ENCODE peak calls at places on chromosomes 6 and 20, in ten cellular contexts. Z is HepG2, H is stomach, C is A549, B is sigmoid colon, J is transverse colon, U is ovary, D is K562, K is H1, L is tibial nerve. I is an unnamed sample.

GRCh38 chr6:105982761-105983600 is 103.2 kb upstream of the PRDM1 start:
- DNase-seq in Z (no peak), H (no peak), C (no peak), B (no peak), J (no peak), U (no peak), D (no peak), K (no peak), L (no peak), I (no peak)

GRCh38 chr20:51486197-51487005 is 56.1 kb downstream of the NFATC2 start:
- DNase-seq in Z (no peak), H (no peak), C (no peak), B (no peak), J (no peak), U (no peak), D (no peak), K (no peak), L (no peak), I (no peak)

GRCh38 chr6:130218136-130218535 is 4.6 kb downstream of the SAMD3 start:
- DNase-seq in Z (no peak), H (no peak), C (no peak), B (no peak), J (no peak), U (no peak), D (no peak), K (no peak), L (no peak), I (no peak)

GRCh38 chr6:6915813-6916547 is 191.8 kb upstream of the RREB1 start:
- DNase-seq in Z (no peak), H (no peak), C (no peak), B (peak), J (peak), U (peak), D (no peak), K (no peak), L (peak), I (peak)

GRCh38 chr6:2791124-2792050 is 26.2 kb downstream of the WRNIP1 start:
- DNase-seq in Z (peak), H (peak), C (peak), B (peak), J (peak), U (peak), D (peak), K (no peak), L (peak), I (peak)

GRCh38 chr20:63564036-63564810 is 9.8 kb downstream of the HELZ2 start:
- DNase-seq in Z (no peak), H (no peak), C (no peak), B (no peak), J (no peak), U (no peak), D (no peak), K (no peak), L (no peak), I (peak)

GRCh38 chr6:53313784-53314382 is 34.9 kb downstream of the ELOVL5 start:
- DNase-seq in Z (no peak), H (no peak), C (no peak), B (no peak), J (no peak), U (no peak), D (peak), K (no peak), L (no peak), I (no peak)

GRCh38 chr6:13194852-13195251 is 133.5 kb downstream of the TBC1D7 start:
- DNase-seq in Z (peak), H (peak), C (peak), B (no peak), J (peak), U (no peak), D (peak), K (no peak), L (peak), I (peak)

GRCh38 chr20:10419550-10420133 is 14.4 kb downstream of the MKKS start:
- DNase-seq in Z (no peak), H (no peak), C (peak), B (no peak), J (no peak), U (no peak), D (no peak), K (no peak), L (no peak), I (no peak)

GRCh38 chr6:137268911-137269310 is 49.7 kb upstream of the IFNGR1 start:
- DNase-seq in Z (no peak), H (no peak), C (no peak), B (no peak), J (no peak), U (no peak), D (no peak), K (no peak), L (no peak), I (no peak)

GRCh38 chr6:137269347-137269746 is 50.2 kb upstream of the IFNGR1 start:
- DNase-seq in Z (no peak), H (no peak), C (no peak), B (no peak), J (no peak), U (no peak), D (no peak), K (no peak), L (no peak), I (no peak)

GRCh38 chr6:137272403-137272802 is 53.2 kb upstream of the IFNGR1 start:
- DNase-seq in Z (no peak), H (no peak), C (no peak), B (no peak), J (no peak), U (no peak), D (no peak), K (no peak), L (no peak), I (no peak)

GRCh38 chr6:137269803-137270202 is 50.6 kb upstream of the IFNGR1 start:
- DNase-seq in Z (no peak), H (no peak), C (no peak), B (no peak), J (no peak), U (no peak), D (no peak), K (no peak), L (no peak), I (no peak)

DNA sequence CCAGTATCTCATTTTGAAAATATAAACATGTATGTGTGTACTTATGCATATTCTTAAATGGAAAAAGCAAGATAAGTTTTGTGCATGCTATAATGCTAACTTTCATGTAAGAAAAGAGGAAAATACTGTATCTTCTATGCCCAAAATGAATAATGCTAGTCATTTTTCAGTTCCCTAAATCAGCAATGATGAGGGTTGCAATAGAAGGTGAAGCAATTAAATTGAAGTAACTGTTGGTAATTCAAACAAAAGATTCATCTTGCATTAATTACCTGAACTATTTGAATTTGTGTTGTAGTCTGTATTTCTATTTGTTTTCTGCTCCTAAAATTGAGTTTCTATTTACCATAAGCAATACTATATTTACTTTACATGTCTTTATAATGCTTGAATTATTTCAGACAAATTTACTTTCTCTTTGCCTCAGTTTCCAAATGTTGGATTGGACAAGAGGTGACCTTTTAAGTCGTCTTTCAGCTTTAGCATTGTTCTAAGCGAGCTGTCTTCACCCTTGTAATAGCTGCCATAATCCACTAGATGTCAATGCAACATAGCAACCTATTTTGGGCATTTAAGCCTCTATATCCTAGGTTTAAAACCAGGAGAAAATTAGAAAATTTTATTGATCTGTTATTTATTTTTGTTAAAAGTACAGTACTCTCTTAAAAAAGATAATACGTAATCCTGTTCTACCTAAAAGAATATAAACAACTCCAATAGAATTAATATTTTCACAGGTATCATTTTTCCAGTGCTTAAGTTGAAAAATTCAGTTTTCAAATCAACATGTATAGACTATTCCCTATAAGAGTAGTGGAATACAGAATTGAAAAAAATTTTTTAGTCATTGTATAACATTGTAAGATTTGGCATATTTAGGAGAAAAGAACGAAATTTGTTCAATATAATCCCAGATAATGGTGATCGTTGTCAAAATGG is 52.3 kb upstream of the IFNGR1 start:
- DNase-seq in Z (peak), H (no peak), C (peak), B (no peak), J (no peak), U (no peak), D (peak), K (no peak), L (no peak), I (no peak)
- TF ChIP-seq EP300 in Z (no peak), H (no peak), C (no peak), B (no peak), J (no peak), U (no peak), D (no peak), K (no peak), L (no peak), I (no peak)

DNA sequence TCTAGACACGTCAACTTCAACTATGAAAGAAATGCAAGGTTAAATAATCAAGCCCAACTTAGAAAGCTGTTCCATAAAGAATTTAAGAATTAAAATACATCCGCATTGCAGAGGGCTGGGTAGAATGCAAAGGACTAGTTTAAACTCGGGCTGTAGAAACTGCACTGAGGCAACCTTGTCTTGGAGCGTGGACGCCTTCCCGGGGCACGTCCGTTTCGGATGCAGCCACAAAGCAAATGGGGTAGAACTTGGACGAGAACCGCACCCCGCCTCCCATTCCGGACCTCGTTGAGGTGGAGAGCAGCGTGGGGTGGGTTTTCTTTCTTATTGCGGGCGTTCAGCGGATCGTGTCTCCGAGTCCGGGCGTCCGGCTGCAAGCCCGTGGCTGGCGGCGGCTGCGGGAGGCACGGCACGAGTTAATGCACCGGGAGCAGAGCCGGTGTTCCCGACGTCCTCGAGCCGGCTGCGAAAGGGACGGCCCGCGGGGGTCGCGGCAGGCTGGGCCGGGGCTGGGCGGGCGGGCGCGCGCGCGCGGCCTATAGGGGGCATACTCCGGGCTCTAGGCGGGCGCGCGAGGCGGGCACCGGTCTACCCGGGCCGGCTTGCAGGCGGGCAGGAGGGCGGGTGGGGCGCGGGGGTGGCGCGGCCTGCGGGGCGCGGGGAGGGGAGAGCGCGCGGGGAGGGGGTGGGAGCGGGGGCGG is 2.0 kb downstream of the JARID2 start:
- DNase-seq in Z (peak), H (peak), C (peak), B (peak), J (peak), U (peak), D (peak), K (peak), L (peak), I (peak)
- TF ChIP-seq EP300 in Z (no peak), H (no peak), C (no peak), B (no peak), J (no peak), U (no peak), D (no peak), K (no peak), L (peak), I (no peak)

GRCh38 chr6:139029470-139030210 is 1.1 kb downstream of the ABRACL start:
- DNase-seq in Z (no peak), H (peak), C (peak), B (peak), J (peak), U (peak), D (peak), K (peak), L (peak), I (no peak)

GRCh38 chr6:139030211-139030530 is 1.6 kb downstream of the ABRACL start:
- DNase-seq in Z (no peak), H (no peak), C (no peak), B (no peak), J (no peak), U (no peak), D (no peak), K (no peak), L (no peak), I (no peak)

GRCh38 chr6:139028658-139029469 is at the start of gene ABRACL:
- DNase-seq in Z (no peak), H (peak), C (peak), B (peak), J (peak), U (peak), D (peak), K (peak), L (peak), I (peak)

GRCh38 chr6:139027620-139028182 is 844 bp upstream of the ABRACL start:
- DNase-seq in Z (no peak), H (peak), C (no peak), B (no peak), J (peak), U (no peak), D (no peak), K (peak), L (no peak), I (peak)

DNA sequence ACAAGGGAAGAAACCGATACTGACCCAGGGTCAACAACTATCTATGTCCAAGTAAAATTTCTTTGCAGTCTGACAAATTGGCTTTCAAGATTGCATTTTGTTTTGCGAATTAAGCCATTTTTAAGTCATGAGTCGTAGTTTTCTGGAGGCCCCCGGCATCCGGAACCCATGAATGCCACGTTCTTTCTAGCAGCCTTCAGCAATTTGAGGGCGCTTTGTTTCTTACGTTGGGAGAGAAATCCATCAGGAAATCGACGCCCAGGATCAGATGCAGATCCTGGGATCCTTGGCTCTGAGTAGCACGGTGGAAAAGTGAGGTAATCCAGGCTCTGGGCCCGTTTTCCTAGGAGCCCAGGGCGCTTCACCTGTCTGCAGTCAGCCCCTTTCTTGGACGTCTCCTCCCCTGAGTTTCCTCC is 295 bp upstream of the ABRACL start:
- DNase-seq in Z (no peak), H (no peak), C (no peak), B (no peak), J (no peak), U (no peak), D (no peak), K (no peak), L (no peak), I (no peak)
- TF ChIP-seq EP300 in Z (no peak), H (no peak), C (no peak), B (no peak), J (no peak), U (no peak), D (no peak), K (no peak), L (no peak), I (no peak)

GRCh38 chr6:39882567-39882953 is 51.7 kb downstream of the MOCS1 start:
- DNase-seq in Z (peak), H (no peak), C (no peak), B (peak), J (no peak), U (peak), D (no peak), K (no peak), L (peak), I (no peak)

GRCh38 chr6:39876826-39877225 is 57.4 kb downstream of the MOCS1 start:
- DNase-seq in Z (no peak), H (no peak), C (no peak), B (no peak), J (no peak), U (no peak), D (no peak), K (no peak), L (no peak), I (no peak)

GRCh38 chr6:39880521-39881048 is 53.7 kb downstream of the MOCS1 start:
- DNase-seq in Z (no peak), H (no peak), C (no peak), B (peak), J (no peak), U (no peak), D (no peak), K (no peak), L (no peak), I (no peak)

GRCh38 chr6:39881851-39882566 is 52.3 kb downstream of the MOCS1 start:
- DNase-seq in Z (no peak), H (no peak), C (no peak), B (peak), J (no peak), U (no peak), D (no peak), K (no peak), L (peak), I (no peak)

GRCh38 chr6:39879535-39879934 is 54.7 kb downstream of the MOCS1 start:
- DNase-seq in Z (no peak), H (peak), C (no peak), B (no peak), J (no peak), U (no peak), D (no peak), K (no peak), L (no peak), I (no peak)
- TF ChIP-seq EP300 in Z (no peak), H (no peak), C (no peak), B (no peak), J (no peak), U (no peak), D (no peak), K (no peak), L (no peak), I (no peak)

I was measured in upper lobe of left lung.